ENCODE peak calls at places on chromosomes 4 and X, in four cellular contexts. M is CD8-positive, alpha-beta memory T cell; O is left ventricle myocardium inferior; Y is astrocyte of the hippocampus. A is an unnamed sample.

GRCh38 chr4:143514432-143514831 is 930 bp downstream of the SMARCA5 start:
- DNase-seq in O (peak; percentile 40), Y (peak; percentile 65), M (peak; percentile 3), A (peak; percentile 9)

GRCh38 chr4:16032382-16032743 is 51.5 kb downstream of the PROM1 start:
- DNase-seq in Y (peak; percentile 23), O (no peak), M (no peak), A (no peak)

GRCh38 chr4:36207808-36208207 is 36.5 kb downstream of the ARAP2 start:
- DNase-seq in Y (no peak), M (no peak), O (no peak), A (peak; percentile 22)

GRCh38 chr4:77052352-77052751 is 23.4 kb downstream of the CCNI start:
- DNase-seq in Y (no peak), M (peak; percentile 51), O (no peak), A (peak; percentile 45)

GRCh38 chrX:39133971-39134370 is 332.7 kb downstream of the MID1IP1 start:
- DNase-seq in O (no peak), M (no peak), Y (no peak), A (no peak)

GRCh38 chr4:138104462-138104775 is 137.7 kb downstream of the SLC7A11 start:
- DNase-seq in M (no peak), Y (no peak), O (no peak), A (no peak)

GRCh38 chrX:57677132-57677858 is 2.8 kb downstream of the NLRP2B start:
- DNase-seq in Y (no peak), M (no peak), O (no peak), A (no peak)

GRCh38 chrX:123083924-123084323 is 100.2 kb upstream of the GRIA3 start:
- DNase-seq in Y (peak; percentile 28), M (no peak), O (no peak), A (peak; percentile 23)

GRCh38 chrX:78574306-78574705 is 84.8 kb downstream of the RTL3 start:
- DNase-seq in M (no peak), Y (no peak), O (no peak), A (no peak)

GRCh38 chr4:6236816-6237390 is 32.7 kb upstream of the WFS1 start:
- DNase-seq in M (no peak), O (no peak), Y (no peak), A (no peak)

GRCh38 chr4:107863416-107863815 is 38.7 kb downstream of the SGMS2 start:
- DNase-seq in Y (no peak), O (no peak), M (no peak), A (no peak)

A was measured in renal cortical epithelial cell.